ENCODE peak calls at places on chromosome 4, in eight cellular contexts. O is NCI-H526 treated with DMSO at 0.1 percent for 48 hours, K is HT1080, Y is amniotic epithelial cell, T is cerebellar cortex, U is HS-27A, C is RPMI7951, I is neural crest cell. N is an unnamed sample.

GRCh38 chr4:99404595-99405287 is 30.4 kb downstream of the ADH7 start:
- DNase-seq in O (no peak), K (peak), Y (peak), T (no peak), U (peak), C (peak), I (no peak), N (no peak)

GRCh38 chr4:150722908-150723362 is 141.0 kb downstream of the MAB21L2 start:
- DNase-seq in O (no peak), K (peak), Y (peak), T (peak), U (no peak), C (peak), I (no peak), N (no peak)

GRCh38 chr4:173272987-173273386 is 61.2 kb downstream of the HMGB2 start:
- DNase-seq in O (no peak), K (peak), Y (peak), T (no peak), U (no peak), C (peak), I (no peak), N (no peak)

GRCh38 chr4:88689877-88690276 is 7.8 kb downstream of the NAP1L5 start:
- DNase-seq in O (no peak), K (no peak), Y (peak), T (no peak), U (no peak), C (no peak), I (no peak), N (no peak)

GRCh38 chr4:685681-686218 is 3.2 kb downstream of the SLC49A3 start:
- DNase-seq in O (no peak), K (no peak), Y (no peak), T (no peak), U (no peak), C (no peak), I (no peak), N (no peak)

GRCh38 chr4:889516-889915 is 42.6 kb downstream of the GAK start:
- DNase-seq in O (no peak), K (no peak), Y (no peak), T (no peak), U (no peak), C (no peak), I (no peak), N (no peak)

GRCh38 chr4:155402941-155403340 is 26.2 kb upstream of the MAP9 start:
- DNase-seq in O (no peak), K (no peak), Y (peak), T (peak), U (no peak), C (no peak), I (no peak), N (no peak)

GRCh38 chr4:89111833-89112563 is 665 bp downstream of the TIGD2 start:
- DNase-seq in O (peak), K (peak), Y (peak), T (peak), U (peak), C (peak), I (no peak), N (no peak)

GRCh38 chr4:101232074-101232776 is 115.1 kb downstream of the PPP3CA start:
- DNase-seq in O (no peak), K (peak), Y (peak), T (no peak), U (peak), C (peak), I (no peak), N (no peak)

GRCh38 chr4:173699841-173700475 is 169.9 kb upstream of the HAND2 start:
- DNase-seq in O (no peak), K (no peak), Y (no peak), T (no peak), U (no peak), C (peak), I (no peak), N (no peak)

GRCh38 chr4:70623301-70623700 is 5.2 kb upstream of the ENAM start:
- DNase-seq in O (no peak), K (no peak), Y (no peak), T (no peak), U (no peak), C (no peak), I (no peak), N (no peak)

GRCh38 chr4:8698341-8699062 is 105.9 kb downstream of the CPZ start:
- DNase-seq in O (no peak), K (no peak), Y (no peak), T (no peak), U (no peak), C (no peak), I (no peak), N (no peak)

GRCh38 chr4:186627226-186627865 is 72.0 kb upstream of the MTNR1A start:
- DNase-seq in O (no peak), K (no peak), Y (peak), T (no peak), U (no peak), C (peak), I (no peak), N (no peak)

GRCh38 chr4:151294833-151295496 is 18.0 kb downstream of the PRSS48 start:
- DNase-seq in O (no peak), K (no peak), Y (no peak), T (no peak), U (no peak), C (no peak), I (no peak), N (no peak)

GRCh38 chr4:109206610-109207009 is 95.8 kb downstream of the COL25A1 start:
- DNase-seq in O (peak), K (no peak), Y (peak), T (no peak), U (no peak), C (no peak), I (no peak), N (no peak)

N was measured in activated T-helper 1 cell treated with anti-CD3 and anti-CD28 coated beads, Interleukin-12 subunit alpha, Interleukin-12 subunit beta, Interleukin-2, Interleukin-4 antibody, amounts not matched to agents 30 ng/mL and 10 ng/mL and 1 ng/mL, durations not matched to agents 14 hours and 24 hours and 36 hours.